ENCODE peak calls at places on chromosomes 16 and 17, in eight cellular contexts. One of them, this sample, is unnamed.

GRCh38 chr16:352547-353403 is at the start of gene AXIN1:
- DNase-seq in GM20000: peak; percentile 99
- DNase-seq in cardiac muscle cell: peak; percentile 97
- DNase-seq in BJ: peak; percentile 50
- DNase-seq in mucosa of descending colon: peak; percentile 100
- DNase-seq in BE2C: peak; percentile 100
- DNase-seq in stomach: peak; percentile 100
- DNase-seq in coronary artery: peak; percentile 99
- DNase-seq in this sample: peak; percentile 80

GRCh38 chr16:28879261-28879840 is 1.1 kb downstream of the ATP2A1 start:
- DNase-seq in cardiac muscle cell: no peak
- DNase-seq in stomach: no peak
- DNase-seq in GM20000: no peak
- DNase-seq in coronary artery: no peak
- DNase-seq in BE2C: no peak
- DNase-seq in BJ: no peak
- DNase-seq in mucosa of descending colon: no peak
- DNase-seq in this sample: no peak

GRCh38 chr16:27840311-27841060 is 223.0 kb downstream of the GSG1L start:
- DNase-seq in GM20000: no peak
- DNase-seq in cardiac muscle cell: no peak
- DNase-seq in BE2C: no peak
- DNase-seq in coronary artery: no peak
- DNase-seq in stomach: no peak
- DNase-seq in BJ: no peak
- DNase-seq in mucosa of descending colon: no peak
- DNase-seq in this sample: no peak

GRCh38 chr17:58783380-58783779 is 27.7 kb downstream of the PPM1E start:
- DNase-seq in BE2C: peak; percentile 28
- DNase-seq in mucosa of descending colon: no peak
- DNase-seq in BJ: no peak
- DNase-seq in GM20000: no peak
- DNase-seq in cardiac muscle cell: peak; percentile 3
- DNase-seq in coronary artery: no peak
- DNase-seq in stomach: no peak
- DNase-seq in this sample: no peak

GRCh38 chr16:72221216-72221995 is 49.5 kb upstream of the PMFBP1 start:
- DNase-seq in mucosa of descending colon: no peak
- DNase-seq in coronary artery: no peak
- DNase-seq in stomach: no peak
- DNase-seq in BJ: no peak
- DNase-seq in BE2C: no peak
- DNase-seq in cardiac muscle cell: no peak
- DNase-seq in GM20000: no peak
- DNase-seq in this sample: no peak

GRCh38 chr16:27315333-27316037 is 1.7 kb downstream of the IL4R start:
- DNase-seq in BE2C: no peak
- DNase-seq in stomach: peak; percentile 56
- DNase-seq in mucosa of descending colon: peak; percentile 63
- DNase-seq in cardiac muscle cell: peak; percentile 84
- DNase-seq in BJ: no peak
- DNase-seq in GM20000: peak; percentile 53
- DNase-seq in coronary artery: peak; percentile 86
- DNase-seq in this sample: no peak

GRCh38 chr17:49371178-49371834 is 9.3 kb upstream of the ZNF652 start:
- DNase-seq in coronary artery: no peak
- DNase-seq in GM20000: no peak
- DNase-seq in cardiac muscle cell: no peak
- DNase-seq in BE2C: no peak
- DNase-seq in BJ: no peak
- DNase-seq in stomach: no peak
- DNase-seq in mucosa of descending colon: no peak
- DNase-seq in this sample: no peak

GRCh38 chr16:81077077-81077940 is at the start of gene C16orf46:
- DNase-seq in coronary artery: peak; percentile 99
- DNase-seq in BE2C: peak; percentile 98
- DNase-seq in cardiac muscle cell: peak; percentile 98
- DNase-seq in mucosa of descending colon: peak; percentile 99
- DNase-seq in stomach: peak; percentile 99
- DNase-seq in BJ: peak; percentile 82
- DNase-seq in GM20000: peak; percentile 92
- DNase-seq in this sample: peak; percentile 84

GRCh38 chr16:20747030-20747816 is 5.6 kb upstream of the THUMPD1 start:
- DNase-seq in BJ: no peak
- DNase-seq in coronary artery: no peak
- DNase-seq in cardiac muscle cell: no peak
- DNase-seq in stomach: no peak
- DNase-seq in BE2C: no peak
- DNase-seq in GM20000: no peak
- DNase-seq in mucosa of descending colon: no peak
- DNase-seq in this sample: no peak

GRCh38 chr17:58304735-58305486 is 23.7 kb downstream of the TSPOAP1 start:
- DNase-seq in coronary artery: peak; percentile 63
- DNase-seq in stomach: peak; percentile 18
- DNase-seq in BJ: no peak
- DNase-seq in BE2C: no peak
- DNase-seq in cardiac muscle cell: no peak
- DNase-seq in GM20000: no peak
- DNase-seq in mucosa of descending colon: no peak
- DNase-seq in this sample: no peak

GRCh38 chr17:40452074-40452787 is 9.0 kb downstream of the IGFBP4 start:
- DNase-seq in mucosa of descending colon: no peak
- DNase-seq in BE2C: peak; percentile 55
- DNase-seq in stomach: no peak
- DNase-seq in coronary artery: no peak
- DNase-seq in GM20000: no peak
- DNase-seq in cardiac muscle cell: peak; percentile 93
- DNase-seq in BJ: peak; percentile 55
- DNase-seq in this sample: no peak

GRCh38 chr17:64622931-64623654 is 39.0 kb downstream of the SMURF2 start:
- DNase-seq in stomach: no peak
- DNase-seq in cardiac muscle cell: peak; percentile 72
- DNase-seq in BJ: peak; percentile 47
- DNase-seq in coronary artery: no peak
- DNase-seq in mucosa of descending colon: no peak
- DNase-seq in BE2C: no peak
- DNase-seq in GM20000: no peak
- DNase-seq in this sample: no peak

GRCh38 chr16:50281391-50282009 is 15.1 kb downstream of the ADCY7 start:
- DNase-seq in mucosa of descending colon: peak; percentile 43
- DNase-seq in BJ: no peak
- DNase-seq in cardiac muscle cell: no peak
- DNase-seq in stomach: no peak
- DNase-seq in coronary artery: no peak
- DNase-seq in BE2C: no peak
- DNase-seq in GM20000: no peak
- DNase-seq in this sample: no peak

GRCh38 chr17:10668771-10669170 is 11.7 kb upstream of the MYH3 start:
- DNase-seq in mucosa of descending colon: no peak
- DNase-seq in coronary artery: no peak
- DNase-seq in stomach: no peak
- DNase-seq in BE2C: no peak
- DNase-seq in GM20000: no peak
- DNase-seq in cardiac muscle cell: peak; percentile 9
- DNase-seq in BJ: peak; percentile 51
- DNase-seq in this sample: no peak

GRCh38 chr17:40937384-40937819 is at the start of gene KRT23:
- DNase-seq in BJ: no peak
- DNase-seq in cardiac muscle cell: no peak
- DNase-seq in BE2C: no peak
- DNase-seq in GM20000: no peak
- DNase-seq in stomach: peak; percentile 32
- DNase-seq in coronary artery: no peak
- DNase-seq in mucosa of descending colon: no peak
- DNase-seq in this sample: no peak

GRCh38 chr17:7561028-7561575 is 617 bp upstream of the SENP3 start:
- DNase-seq in BJ: no peak
- DNase-seq in cardiac muscle cell: peak; percentile 89
- DNase-seq in GM20000: peak; percentile 92
- DNase-seq in stomach: peak; percentile 96
- DNase-seq in mucosa of descending colon: peak; percentile 97
- DNase-seq in coronary artery: peak; percentile 91
- DNase-seq in BE2C: peak; percentile 82
- DNase-seq in this sample: peak; percentile 50

GRCh38 chr16:11320170-11320569 is 25.1 kb upstream of the RMI2 start:
- DNase-seq in BE2C: no peak
- DNase-seq in cardiac muscle cell: no peak
- DNase-seq in GM20000: no peak
- DNase-seq in stomach: no peak
- DNase-seq in BJ: no peak
- DNase-seq in coronary artery: no peak
- DNase-seq in mucosa of descending colon: no peak
- DNase-seq in this sample: no peak

GRCh38 chr17:64420143-64420670 is 28.7 kb upstream of the MILR1 start:
- DNase-seq in stomach: no peak
- DNase-seq in mucosa of descending colon: no peak
- DNase-seq in GM20000: peak; percentile 60
- DNase-seq in BJ: peak; percentile 15
- DNase-seq in cardiac muscle cell: peak; percentile 88
- DNase-seq in coronary artery: no peak
- DNase-seq in BE2C: peak; percentile 32
- DNase-seq in this sample: peak; percentile 62

GRCh38 chr16:66509576-66509975 is 40.3 kb downstream of the TK2 start:
- DNase-seq in cardiac muscle cell: no peak
- DNase-seq in stomach: peak; percentile 18
- DNase-seq in coronary artery: peak; percentile 68
- DNase-seq in mucosa of descending colon: peak; percentile 20
- DNase-seq in GM20000: no peak
- DNase-seq in BJ: no peak
- DNase-seq in BE2C: no peak
- DNase-seq in this sample: no peak

DNA sequence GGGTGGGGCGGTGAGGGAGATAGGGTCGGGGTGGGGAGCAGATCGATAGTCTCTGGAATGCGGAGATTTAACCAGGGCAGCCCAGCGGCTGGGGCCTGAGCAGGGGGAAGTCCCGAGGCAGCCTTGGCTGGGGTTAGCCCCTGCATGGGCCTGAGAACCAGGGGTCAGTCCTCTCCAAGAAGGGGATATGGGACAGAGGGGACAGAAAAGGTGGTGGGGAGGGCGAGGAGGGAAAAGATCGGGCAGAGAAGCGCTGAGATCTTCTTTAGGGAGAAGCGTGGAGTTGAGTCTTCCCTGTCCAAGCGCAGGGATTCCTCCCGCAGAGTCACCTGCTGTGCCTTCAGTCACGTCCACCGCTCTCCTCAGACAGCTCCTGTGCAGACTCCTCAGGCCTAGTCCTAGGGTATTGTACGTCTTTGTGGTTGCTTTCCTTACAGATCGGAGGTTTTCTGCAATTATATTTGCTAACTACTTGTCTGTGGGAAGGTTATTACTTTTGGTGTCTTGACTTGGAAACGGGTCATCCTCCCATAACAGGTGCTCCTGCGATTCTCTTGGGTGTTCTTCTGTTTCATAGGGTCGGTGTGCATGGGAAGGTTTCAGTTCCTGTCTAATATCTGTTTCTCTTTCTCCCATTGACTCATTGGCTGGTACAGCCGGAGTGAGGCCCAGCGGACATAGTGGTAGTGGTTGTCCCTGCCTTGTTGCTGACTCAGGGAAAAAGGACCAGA is 952 bp downstream of the CD300A start:
- DNase-seq in cardiac muscle cell: no peak
- DNase-seq in mucosa of descending colon: peak; percentile 32
- DNase-seq in coronary artery: no peak
- DNase-seq in BE2C: no peak
- DNase-seq in BJ: no peak
- DNase-seq in stomach: peak; percentile 27
- DNase-seq in GM20000: peak; percentile 79
- DNase-seq in this sample: no peak
- TF ChIP-seq CTCF in cardiac muscle cell: no peak
- TF ChIP-seq CTCF in mucosa of descending colon: no peak
- TF ChIP-seq CTCF in coronary artery: no peak
- TF ChIP-seq CTCF in BE2C: no peak
- TF ChIP-seq CTCF in BJ: no peak
- TF ChIP-seq CTCF in stomach: no peak
- TF ChIP-seq CTCF in GM20000: no peak
- TF ChIP-seq CTCF in this sample: no peak

DNA sequence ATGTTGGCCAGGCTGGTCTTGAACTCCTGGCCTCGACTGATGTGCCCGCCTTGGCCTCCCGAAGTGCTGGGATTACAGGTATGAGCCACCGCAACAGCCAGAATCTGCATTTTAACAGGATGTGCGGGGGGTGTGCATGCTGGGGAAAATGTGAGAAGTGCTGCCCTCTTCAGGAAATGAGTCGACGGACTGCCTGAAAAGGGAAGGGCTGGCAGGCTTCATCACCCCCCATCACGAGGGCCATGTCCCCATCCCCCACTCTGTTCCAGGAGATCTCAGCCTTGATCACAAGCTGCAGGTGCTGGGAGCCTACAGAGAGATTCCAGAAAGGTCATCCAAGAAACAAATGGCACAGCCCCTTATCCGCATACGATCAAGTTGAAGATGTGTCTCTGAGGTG is 195.3 kb upstream of the RPL38 start:
- DNase-seq in cardiac muscle cell: peak; percentile 9
- DNase-seq in mucosa of descending colon: no peak
- DNase-seq in BE2C: no peak
- DNase-seq in coronary artery: no peak
- DNase-seq in stomach: no peak
- DNase-seq in GM20000: peak; percentile 32
- DNase-seq in BJ: no peak
- DNase-seq in this sample: no peak
- TF ChIP-seq CTCF in cardiac muscle cell: peak; percentile 31
- TF ChIP-seq CTCF in mucosa of descending colon: no peak
- TF ChIP-seq CTCF in BE2C: peak; percentile 42
- TF ChIP-seq CTCF in coronary artery: no peak
- TF ChIP-seq CTCF in stomach: no peak
- TF ChIP-seq CTCF in GM20000: peak; percentile 24
- TF ChIP-seq CTCF in BJ: no peak
- TF ChIP-seq CTCF in this sample: no peak

DNA sequence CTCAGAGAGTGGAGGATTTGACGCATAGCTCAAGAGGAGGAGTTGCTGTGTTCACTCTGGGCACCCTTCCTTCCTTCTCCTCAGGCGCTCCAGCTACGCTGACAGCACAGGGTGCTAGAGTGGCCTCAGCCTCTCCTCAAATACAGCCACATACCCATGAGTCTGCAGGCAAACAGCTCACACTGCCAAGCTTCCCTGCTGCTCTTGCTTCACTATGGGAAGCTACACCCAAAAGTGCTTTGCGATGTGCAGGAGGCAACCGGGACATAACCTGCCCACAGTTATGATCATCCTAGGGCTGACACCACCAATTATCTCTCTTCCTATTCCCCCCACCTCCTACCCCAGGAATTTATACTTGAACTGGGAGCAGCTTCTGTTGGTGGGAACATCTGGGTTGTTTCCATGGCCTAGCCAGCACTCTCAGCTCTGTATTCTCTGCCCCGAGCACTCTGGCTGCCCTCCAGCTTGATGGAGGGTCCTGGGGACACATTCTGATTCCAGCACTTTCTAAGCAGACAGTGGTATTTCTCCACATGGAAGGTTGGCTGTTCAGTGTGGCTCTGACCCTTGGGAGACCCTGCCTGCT is 40.3 kb upstream of the SREBF1 start:
- DNase-seq in cardiac muscle cell: peak; percentile 71
- DNase-seq in GM20000: no peak
- DNase-seq in BJ: no peak
- DNase-seq in stomach: peak; percentile 63
- DNase-seq in mucosa of descending colon: no peak
- DNase-seq in BE2C: peak; percentile 33
- DNase-seq in coronary artery: peak; percentile 88
- DNase-seq in this sample: no peak
- TF ChIP-seq CTCF in cardiac muscle cell: no peak
- TF ChIP-seq CTCF in GM20000: no peak
- TF ChIP-seq CTCF in BJ: no peak
- TF ChIP-seq CTCF in stomach: no peak
- TF ChIP-seq CTCF in mucosa of descending colon: no peak
- TF ChIP-seq CTCF in BE2C: no peak
- TF ChIP-seq CTCF in coronary artery: no peak
- TF ChIP-seq CTCF in this sample: no peak

GRCh38 chr17:5281814-5282638 is at the start of gene RABEP1:
- DNase-seq in cardiac muscle cell: peak; percentile 95
- DNase-seq in stomach: peak; percentile 93
- DNase-seq in BJ: no peak
- DNase-seq in coronary artery: peak; percentile 89
- DNase-seq in mucosa of descending colon: peak; percentile 96
- DNase-seq in GM20000: peak; percentile 98
- DNase-seq in BE2C: peak; percentile 89
- DNase-seq in this sample: peak; percentile 79
- TF ChIP-seq CTCF in cardiac muscle cell: peak; percentile 14
- TF ChIP-seq CTCF in stomach: peak; percentile 34
- TF ChIP-seq CTCF in BJ: peak; percentile 18
- TF ChIP-seq CTCF in coronary artery: no peak
- TF ChIP-seq CTCF in mucosa of descending colon: no peak
- TF ChIP-seq CTCF in GM20000: no peak
- TF ChIP-seq CTCF in BE2C: no peak
- TF ChIP-seq CTCF in this sample: no peak